ENCODE peak calls at places on chromosomes 6 and 20, in six cellular contexts. One of them, this sample, is unnamed.

GRCh38 chr6:152636675-152637421 is at the start of gene SYNE1:
- DNase-seq in body of pancreas: peak; percentile 24
- DNase-seq in lung: peak; percentile 48
- DNase-seq in cardiac fibroblast: peak; percentile 32
- DNase-seq in AG04449: no peak
- DNase-seq in mammary epithelial cell: no peak
- DNase-seq in this sample: no peak

GRCh38 chr6:120378582-120379220 is 955.6 kb downstream of the TBC1D32 start:
- DNase-seq in AG04449: no peak
- DNase-seq in body of pancreas: peak; percentile 9
- DNase-seq in cardiac fibroblast: peak; percentile 73
- DNase-seq in mammary epithelial cell: peak; percentile 40
- DNase-seq in lung: no peak
- DNase-seq in this sample: peak; percentile 9

GRCh38 chr6:13407709-13408695 is 79.4 kb downstream of the GFOD1 start:
- DNase-seq in body of pancreas: peak; percentile 25
- DNase-seq in AG04449: peak; percentile 41
- DNase-seq in mammary epithelial cell: peak; percentile 99
- DNase-seq in cardiac fibroblast: peak; percentile 98
- DNase-seq in lung: peak; percentile 75
- DNase-seq in this sample: peak; percentile 85

GRCh38 chr6:154350293-154350692 is 6.3 kb downstream of the IPCEF1 start:
- DNase-seq in cardiac fibroblast: no peak
- DNase-seq in lung: no peak
- DNase-seq in AG04449: no peak
- DNase-seq in body of pancreas: no peak
- DNase-seq in mammary epithelial cell: no peak
- DNase-seq in this sample: no peak

GRCh38 chr20:37081717-37082289 is 14.0 kb downstream of the RBL1 start:
- DNase-seq in lung: no peak
- DNase-seq in cardiac fibroblast: peak; percentile 25
- DNase-seq in mammary epithelial cell: no peak
- DNase-seq in body of pancreas: no peak
- DNase-seq in AG04449: no peak
- DNase-seq in this sample: no peak

GRCh38 chr20:43725666-43726065 is 1.1 kb downstream of the GTSF1L start:
- DNase-seq in AG04449: no peak
- DNase-seq in body of pancreas: no peak
- DNase-seq in cardiac fibroblast: no peak
- DNase-seq in lung: no peak
- DNase-seq in mammary epithelial cell: no peak
- DNase-seq in this sample: peak; percentile 18

GRCh38 chr20:10660661-10661060 is 13.1 kb downstream of the JAG1 start:
- DNase-seq in cardiac fibroblast: no peak
- DNase-seq in body of pancreas: no peak
- DNase-seq in mammary epithelial cell: peak; percentile 66
- DNase-seq in AG04449: no peak
- DNase-seq in lung: no peak
- DNase-seq in this sample: peak; percentile 17

GRCh38 chr6:10030942-10031537 is 383.8 kb downstream of the TFAP2A start:
- DNase-seq in body of pancreas: no peak
- DNase-seq in cardiac fibroblast: no peak
- DNase-seq in lung: no peak
- DNase-seq in AG04449: no peak
- DNase-seq in mammary epithelial cell: peak; percentile 16
- DNase-seq in this sample: no peak

GRCh38 chr20:3842332-3842930 is 4.2 kb upstream of the MAVS start:
- DNase-seq in AG04449: no peak
- DNase-seq in cardiac fibroblast: no peak
- DNase-seq in body of pancreas: no peak
- DNase-seq in lung: no peak
- DNase-seq in mammary epithelial cell: no peak
- DNase-seq in this sample: no peak

GRCh38 chr6:168542301-168542700 is 101.3 kb downstream of the SMOC2 start:
- DNase-seq in lung: no peak
- DNase-seq in cardiac fibroblast: peak; percentile 72
- DNase-seq in body of pancreas: no peak
- DNase-seq in AG04449: no peak
- DNase-seq in mammary epithelial cell: no peak
- DNase-seq in this sample: no peak

GRCh38 chr20:32793059-32793458 is 26.7 kb upstream of the MAPRE1 start:
- DNase-seq in cardiac fibroblast: no peak
- DNase-seq in body of pancreas: no peak
- DNase-seq in mammary epithelial cell: no peak
- DNase-seq in lung: no peak
- DNase-seq in AG04449: no peak
- DNase-seq in this sample: no peak
- TF ChIP-seq CTCF in cardiac fibroblast: no peak
- TF ChIP-seq CTCF in body of pancreas: no peak
- TF ChIP-seq CTCF in mammary epithelial cell: peak; percentile 5
- TF ChIP-seq CTCF in lung: no peak
- TF ChIP-seq CTCF in AG04449: no peak
- TF ChIP-seq CTCF in this sample: no peak

GRCh38 chr6:158661156-158661555 is 11.3 kb downstream of the SYTL3 start:
- DNase-seq in mammary epithelial cell: no peak
- DNase-seq in lung: no peak
- DNase-seq in AG04449: no peak
- DNase-seq in body of pancreas: no peak
- DNase-seq in cardiac fibroblast: no peak
- DNase-seq in this sample: no peak

GRCh38 chr6:158655569-158656450 is 6.0 kb downstream of the SYTL3 start:
- DNase-seq in cardiac fibroblast: no peak
- DNase-seq in lung: peak; percentile 76
- DNase-seq in body of pancreas: no peak
- DNase-seq in mammary epithelial cell: no peak
- DNase-seq in AG04449: no peak
- DNase-seq in this sample: no peak

GRCh38 chr6:158663465-158664167 is 13.8 kb downstream of the SYTL3 start:
- DNase-seq in AG04449: no peak
- DNase-seq in body of pancreas: peak; percentile 33
- DNase-seq in lung: no peak
- DNase-seq in cardiac fibroblast: no peak
- DNase-seq in mammary epithelial cell: no peak
- DNase-seq in this sample: no peak

GRCh38 chr6:158662607-158663464 is 13.0 kb downstream of the SYTL3 start:
- DNase-seq in mammary epithelial cell: no peak
- DNase-seq in AG04449: no peak
- DNase-seq in body of pancreas: no peak
- DNase-seq in lung: no peak
- DNase-seq in cardiac fibroblast: peak; percentile 44
- DNase-seq in this sample: peak; percentile 52

DNA sequence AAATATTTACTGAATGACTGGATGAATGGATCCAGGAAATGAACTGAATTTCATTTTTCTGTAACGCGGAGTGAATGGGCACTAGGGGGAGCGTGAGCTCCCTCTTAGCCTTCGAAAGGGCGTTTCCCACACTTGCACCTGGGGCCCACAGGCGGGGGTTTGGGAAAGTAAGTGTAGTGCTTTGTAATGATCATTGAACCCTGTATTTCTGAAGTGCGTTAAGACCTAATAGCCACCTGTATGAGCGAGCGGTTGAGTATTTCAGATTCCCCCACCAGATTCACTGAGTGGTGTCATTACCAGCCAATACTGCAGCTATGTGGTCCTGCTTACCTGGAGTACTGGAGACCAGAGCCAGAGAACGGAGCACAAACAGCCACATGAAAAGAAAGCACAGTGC is 10.5 kb downstream of the SYTL3 start:
- DNase-seq in AG04449: no peak
- DNase-seq in cardiac fibroblast: no peak
- DNase-seq in body of pancreas: peak; percentile 59
- DNase-seq in lung: no peak
- DNase-seq in mammary epithelial cell: no peak
- DNase-seq in this sample: peak; percentile 18
- TF ChIP-seq CTCF in AG04449: peak; percentile 53
- TF ChIP-seq CTCF in cardiac fibroblast: peak; percentile 55
- TF ChIP-seq CTCF in body of pancreas: peak; percentile 51
- TF ChIP-seq CTCF in lung: no peak
- TF ChIP-seq CTCF in mammary epithelial cell: peak; percentile 49
- TF ChIP-seq CTCF in this sample: peak; percentile 57

GRCh38 chr6:156774872-156775405 is 2.2 kb upstream of the ARID1B start:
- DNase-seq in mammary epithelial cell: no peak
- DNase-seq in lung: no peak
- DNase-seq in body of pancreas: no peak
- DNase-seq in AG04449: no peak
- DNase-seq in cardiac fibroblast: peak; percentile 21
- DNase-seq in this sample: no peak

GRCh38 chr6:156777577-156777865 is 343 bp downstream of the ARID1B start:
- DNase-seq in body of pancreas: no peak
- DNase-seq in mammary epithelial cell: no peak
- DNase-seq in AG04449: no peak
- DNase-seq in lung: no peak
- DNase-seq in cardiac fibroblast: no peak
- DNase-seq in this sample: no peak

GRCh38 chr6:156776841-156777576 is at the start of gene ARID1B:
- DNase-seq in lung: peak; percentile 82
- DNase-seq in mammary epithelial cell: peak; percentile 76
- DNase-seq in AG04449: no peak
- DNase-seq in body of pancreas: peak; percentile 87
- DNase-seq in cardiac fibroblast: peak; percentile 88
- DNase-seq in this sample: peak; percentile 84

GRCh38 chr6:156775717-156776116 is 1.5 kb upstream of the ARID1B start:
- DNase-seq in lung: no peak
- DNase-seq in body of pancreas: no peak
- DNase-seq in AG04449: no peak
- DNase-seq in mammary epithelial cell: no peak
- DNase-seq in cardiac fibroblast: peak; percentile 27
- DNase-seq in this sample: no peak

GRCh38 chr6:156776470-156776840 is 723 bp upstream of the ARID1B start:
- DNase-seq in body of pancreas: peak; percentile 28
- DNase-seq in lung: no peak
- DNase-seq in cardiac fibroblast: peak; percentile 56
- DNase-seq in mammary epithelial cell: peak; percentile 37
- DNase-seq in AG04449: no peak
- DNase-seq in this sample: no peak
- TF ChIP-seq CTCF in body of pancreas: no peak
- TF ChIP-seq CTCF in lung: no peak
- TF ChIP-seq CTCF in cardiac fibroblast: peak; percentile 3
- TF ChIP-seq CTCF in mammary epithelial cell: no peak
- TF ChIP-seq CTCF in AG04449: no peak
- TF ChIP-seq CTCF in this sample: no peak

GRCh38 chr6:293185-294174 is 1.2 kb downstream of the DUSP22 start:
- DNase-seq in cardiac fibroblast: peak; percentile 32
- DNase-seq in mammary epithelial cell: peak; percentile 39
- DNase-seq in AG04449: no peak
- DNase-seq in body of pancreas: peak; percentile 47
- DNase-seq in lung: peak; percentile 55
- DNase-seq in this sample: peak; percentile 21

GRCh38 chr6:294656-295565 is 2.6 kb downstream of the DUSP22 start:
- DNase-seq in AG04449: no peak
- DNase-seq in cardiac fibroblast: no peak
- DNase-seq in lung: no peak
- DNase-seq in body of pancreas: no peak
- DNase-seq in mammary epithelial cell: no peak
- DNase-seq in this sample: no peak

GRCh38 chr6:291148-291696 is 1.1 kb upstream of the DUSP22 start:
- DNase-seq in cardiac fibroblast: peak; percentile 34
- DNase-seq in lung: peak; percentile 30
- DNase-seq in AG04449: no peak
- DNase-seq in body of pancreas: peak; percentile 62
- DNase-seq in mammary epithelial cell: peak; percentile 30
- DNase-seq in this sample: no peak

GRCh38 chr6:291697-292505 is at the start of gene DUSP22:
- DNase-seq in lung: peak; percentile 90
- DNase-seq in mammary epithelial cell: peak; percentile 91
- DNase-seq in cardiac fibroblast: peak; percentile 95
- DNase-seq in AG04449: no peak
- DNase-seq in body of pancreas: peak; percentile 92
- DNase-seq in this sample: peak; percentile 84

GRCh38 chr6:292506-293184 is 358 bp downstream of the DUSP22 start:
- DNase-seq in AG04449: no peak
- DNase-seq in mammary epithelial cell: no peak
- DNase-seq in lung: peak; percentile 85
- DNase-seq in cardiac fibroblast: peak; percentile 41
- DNase-seq in body of pancreas: peak; percentile 75
- DNase-seq in this sample: peak; percentile 37
- TF ChIP-seq CTCF in AG04449: peak; percentile 5
- TF ChIP-seq CTCF in mammary epithelial cell: no peak
- TF ChIP-seq CTCF in lung: no peak
- TF ChIP-seq CTCF in cardiac fibroblast: no peak
- TF ChIP-seq CTCF in body of pancreas: no peak
- TF ChIP-seq CTCF in this sample: no peak

DNA sequence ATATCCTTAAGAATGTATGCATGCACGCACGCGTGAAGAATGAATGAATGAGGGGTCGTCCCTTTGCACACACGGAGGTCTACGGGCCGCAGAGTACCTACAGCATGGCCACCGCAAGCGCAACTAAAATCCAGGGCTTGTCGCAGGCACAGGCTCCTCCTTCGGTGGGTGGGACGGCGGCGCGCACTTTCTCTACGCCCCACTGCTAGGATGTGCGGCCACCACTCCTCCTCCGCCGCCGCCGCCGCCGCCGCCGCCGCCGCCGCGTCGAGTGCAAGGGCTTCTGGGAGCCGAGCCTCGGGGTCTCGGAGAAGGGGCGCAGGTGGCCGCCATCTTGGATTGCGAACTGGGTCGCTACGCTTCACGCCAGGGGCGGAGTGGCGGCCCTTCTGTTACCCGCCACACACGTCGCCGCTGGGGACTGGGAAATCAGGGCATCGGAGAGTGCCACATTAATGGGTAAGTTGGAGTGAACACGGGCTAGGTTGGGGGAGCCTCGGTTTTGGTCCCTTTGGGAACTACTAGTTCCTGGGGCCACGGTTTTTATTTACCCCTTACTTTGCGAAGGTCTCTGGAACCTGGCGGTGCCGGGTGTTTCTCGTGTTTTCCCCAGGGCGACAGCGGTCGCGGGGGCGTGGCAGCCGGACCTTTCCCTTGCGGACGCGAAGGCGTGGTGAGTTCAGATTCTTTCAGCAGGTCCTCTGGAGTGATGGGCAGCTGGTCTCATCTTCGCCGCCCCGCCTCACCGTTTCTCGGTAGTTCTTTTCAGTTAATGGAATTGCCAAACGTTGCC is at the start of gene KPNA5:
- DNase-seq in lung: peak; percentile 92
- DNase-seq in body of pancreas: peak; percentile 91
- DNase-seq in AG04449: peak; percentile 23
- DNase-seq in mammary epithelial cell: peak; percentile 84
- DNase-seq in cardiac fibroblast: peak; percentile 94
- DNase-seq in this sample: peak; percentile 87
- TF ChIP-seq CTCF in lung: no peak
- TF ChIP-seq CTCF in body of pancreas: no peak
- TF ChIP-seq CTCF in AG04449: no peak
- TF ChIP-seq CTCF in mammary epithelial cell: no peak
- TF ChIP-seq CTCF in cardiac fibroblast: no peak
- TF ChIP-seq CTCF in this sample: no peak

GRCh38 chr20:53262294-53262840 is 290.2 kb downstream of the TSHZ2 start:
- DNase-seq in body of pancreas: no peak
- DNase-seq in lung: no peak
- DNase-seq in cardiac fibroblast: no peak
- DNase-seq in mammary epithelial cell: peak; percentile 3
- DNase-seq in AG04449: no peak
- DNase-seq in this sample: no peak
- TF ChIP-seq CTCF in body of pancreas: no peak
- TF ChIP-seq CTCF in lung: no peak
- TF ChIP-seq CTCF in cardiac fibroblast: no peak
- TF ChIP-seq CTCF in mammary epithelial cell: no peak
- TF ChIP-seq CTCF in AG04449: no peak
- TF ChIP-seq CTCF in this sample: no peak

This sample was measured in AG10803.